ENCODE peak calls at places on chromosomes 16 and 17, in seven cellular contexts. A is stimulated activated CD4-positive, alpha-beta T cell treated with anti-CD3 and anti-CD28 coated beads, Interleukin-2, amount 100 ng/mL, for 48 hours; Q is HTR-8/SVneo; F is fibroblast of villous mesenchyme; D is NCI-H1105 treated with DMSO at 0.1 percent for 48 hours; H is AG09319; I is NCI-H1092. N is an unnamed sample.

GRCh38 chr16:50067290-50067853 is 1.6 kb downstream of the HEATR3 start:
- DNase-seq in I (peak; percentile 2), A (peak; percentile 8), F (peak; percentile 70), H (peak; percentile 34), D (peak; percentile 34), Q (peak; percentile 31), N (peak; percentile 24)

GRCh38 chr16:50004239-50004638 is 20.8 kb upstream of the CNEP1R1 start:
- DNase-seq in A (no peak), F (no peak), Q (no peak), D (no peak), H (no peak), I (no peak), N (no peak)

GRCh38 chr17:538096-538973 is 176.3 kb downstream of the VPS53 start:
- DNase-seq in F (peak; percentile 85), Q (no peak), D (no peak), H (no peak), A (no peak), I (no peak), N (no peak)

GRCh38 chr17:78226752-78227454 is 4.5 kb upstream of the TMEM235 start:
- DNase-seq in H (no peak), A (no peak), F (no peak), I (no peak), D (peak; percentile 28), Q (no peak), N (peak; percentile 38)

GRCh38 chr16:4496305-4496704 is 20.1 kb downstream of the HMOX2 start:
- DNase-seq in A (no peak), I (no peak), H (no peak), D (no peak), Q (peak; percentile 29), F (peak; percentile 46), N (no peak)

GRCh38 chr16:19644877-19645276 is 73.2 kb downstream of the KNOP1 start:
- DNase-seq in Q (no peak), F (peak; percentile 70), I (no peak), D (no peak), H (no peak), A (no peak), N (peak; percentile 21)

GRCh38 chr17:79829457-79829856 is 9.8 kb downstream of the CBX4 start:
- DNase-seq in I (no peak), H (no peak), A (no peak), D (no peak), Q (no peak), F (no peak), N (no peak)

GRCh38 chr17:79046501-79047280 is 22.7 kb downstream of the C1QTNF1 start:
- DNase-seq in A (no peak), H (no peak), Q (no peak), F (no peak), I (no peak), D (no peak), N (no peak)

GRCh38 chr17:48577330-48577945 is 712 bp downstream of the HOXB4 start:
- DNase-seq in A (no peak), F (peak; percentile 37), H (no peak), Q (no peak), D (peak; percentile 11), I (no peak), N (peak; percentile 63)

GRCh38 chr17:3812771-3813170 is 11.8 kb upstream of the ITGAE start:
- DNase-seq in F (no peak), H (no peak), A (no peak), Q (no peak), I (no peak), D (no peak), N (no peak)

GRCh38 chr17:63075969-63076368 is 109.9 kb downstream of the TANC2 start:
- DNase-seq in A (no peak), D (no peak), H (no peak), I (no peak), Q (no peak), F (no peak), N (no peak)